ENCODE peak calls at places on chromosomes 11 and 22, in five cellular contexts. Y is astrocyte of the spinal cord, B is hippocampal formation, Z is T-helper 1 cell, T is lower lobe of right lung. O is an unnamed sample.

GRCh38 chr11:5815534-5815933 is 6.8 kb downstream of the OR52N2 start:
- DNase-seq in Y (no peak), B (no peak), Z (no peak), T (no peak), O (no peak)

GRCh38 chr11:108101090-108101775 is 20.1 kb upstream of the ACAT1 start:
- DNase-seq in Y (no peak), B (no peak), Z (no peak), T (no peak), O (no peak)

GRCh38 chr11:65429069-65429681 is 6.6 kb downstream of the NEAT1 start:
- DNase-seq in Y (peak), B (no peak), Z (no peak), T (no peak), O (no peak)

GRCh38 chr11:1351278-1351937 is 38.3 kb upstream of the BRSK2 start:
- DNase-seq in Y (no peak), B (no peak), Z (no peak), T (no peak), O (no peak)

GRCh38 chr11:2584812-2585565 is 114.8 kb downstream of the KCNQ1OT1 start:
- DNase-seq in Y (no peak), B (no peak), Z (peak), T (peak), O (no peak)

GRCh38 chr11:134559617-134559992 is 147.6 kb upstream of the B3GAT1 start:
- DNase-seq in Y (no peak), B (no peak), Z (no peak), T (no peak), O (no peak)

GRCh38 chr11:19122966-19123615 is 6.1 kb downstream of the ZDHHC13 start:
- DNase-seq in Y (no peak), B (no peak), Z (no peak), T (no peak), O (no peak)

GRCh38 chr11:47225552-47226137 is 10.9 kb downstream of the DDB2 start:
- DNase-seq in Y (no peak), B (no peak), Z (no peak), T (no peak), O (no peak)

GRCh38 chr22:27223317-27224177 is 566.2 kb downstream of the MIAT start:
- DNase-seq in Y (peak), B (no peak), Z (no peak), T (no peak), O (no peak)

GRCh38 chr11:130527648-130528300 is 79.3 kb downstream of the ADAMTS15 start:
- DNase-seq in Y (peak), B (no peak), Z (no peak), T (no peak), O (no peak)

GRCh38 chr22:27024982-27025381 is 367.6 kb downstream of the MIAT start:
- DNase-seq in Y (no peak), B (no peak), Z (no peak), T (no peak), O (no peak)

GRCh38 chr22:45450931-45451651 is 37.6 kb downstream of the RIBC2 start:
- DNase-seq in Y (peak), B (no peak), Z (no peak), T (no peak), O (no peak)

O was measured in neuronal stem cell.